ENCODE peak calls at places on chromosomes 13 and 19, in five cellular contexts. T is fibroblast of lung, D is astrocyte, O is neural progenitor cell, P is PC-9. S is an unnamed sample.

GRCh38 chr13:105144020-105144419 is 1391.4 kb downstream of the EFNB2 start:
- DNase-seq in D (no peak), T (no peak), O (no peak), P (no peak), S (no peak)

GRCh38 chr13:21014666-21015170 is 46.7 kb downstream of the LATS2 start:
- DNase-seq in T (peak; percentile 88), P (peak; percentile 65), D (peak; percentile 86), O (no peak), S (no peak)

GRCh38 chr19:58361900-58362271 is 665 bp downstream of the ZNF497 start:
- DNase-seq in D (peak; percentile 47), P (peak; percentile 55), T (no peak), O (no peak), S (peak; percentile 92)

GRCh38 chr19:4036576-4037300 is 29.2 kb downstream of the PIAS4 start:
- DNase-seq in D (peak; percentile 6), P (no peak), T (no peak), O (no peak), S (no peak)

GRCh38 chr19:28815257-28815656 is 397.7 kb downstream of the UQCRFS1 start:
- DNase-seq in T (no peak), O (no peak), D (no peak), P (no peak), S (no peak)

GRCh38 chr13:66139250-66139649 is 1090.9 kb downstream of the PCDH9 start:
- DNase-seq in T (no peak), O (no peak), D (no peak), P (no peak), S (no peak)

GRCh38 chr13:24679686-24680085 is 522 bp upstream of the ATP12A start:
- DNase-seq in D (no peak), O (peak; percentile 8), P (no peak), T (no peak), S (no peak)

GRCh38 chr13:73059460-73060250 is 850 bp downstream of the KLF5 start:
- DNase-seq in D (no peak), O (peak; percentile 87), T (peak; percentile 36), P (peak; percentile 60), S (peak; percentile 69)

GRCh38 chr19:7850429-7850819 is 20.4 kb downstream of the EVI5L start:
- DNase-seq in D (no peak), O (no peak), P (no peak), T (no peak), S (no peak)

GRCh38 chr19:12796146-12797071 is 5.1 kb downstream of the JUNB start:
- DNase-seq in P (peak; percentile 69), O (peak; percentile 93), D (no peak), T (peak; percentile 73), S (peak; percentile 92)

GRCh38 chr13:96090240-96091101 is 564 bp downstream of the HS6ST3 start:
- DNase-seq in P (no peak), T (peak; percentile 10), D (no peak), O (peak; percentile 66), S (no peak)

GRCh38 chr19:35143818-35144217 is 763 bp downstream of the FXYD7 start:
- DNase-seq in D (no peak), O (no peak), P (no peak), T (no peak), S (no peak)

GRCh38 chr13:47076536-47076935 is 179.7 kb upstream of the HTR2A start:
- DNase-seq in T (peak; percentile 25), O (no peak), D (peak; percentile 8), P (no peak), S (no peak)

GRCh38 chr19:5036733-5037681 is 68.1 kb downstream of the KDM4B start:
- DNase-seq in P (no peak), D (peak; percentile 78), O (no peak), T (peak; percentile 85), S (no peak)

GRCh38 chr19:32302778-32303177 is 42.6 kb upstream of the ZNF507 start:
- DNase-seq in P (no peak), T (no peak), D (no peak), O (no peak), S (no peak)

GRCh38 chr19:28585796-28586195 is 627.2 kb downstream of the UQCRFS1 start:
- DNase-seq in P (no peak), T (no peak), O (no peak), D (no peak), S (peak; percentile 32)

GRCh38 chr13:99959127-99959529 is 12.4 kb downstream of the ZIC5 start:
- DNase-seq in T (no peak), O (peak; percentile 59), D (no peak), P (no peak), S (no peak)

GRCh38 chr13:105220063-105220462 is 1315.4 kb downstream of the EFNB2 start:
- DNase-seq in O (no peak), D (peak; percentile 58), T (peak; percentile 71), P (no peak), S (no peak)

GRCh38 chr19:51181913-51182419 is 39.9 kb downstream of the SIGLEC7 start:
- DNase-seq in P (no peak), O (peak; percentile 53), T (no peak), D (no peak), S (no peak)

GRCh38 chr19:56252699-56253422 is 19.7 kb upstream of the EDDM13 start:
- DNase-seq in P (peak; percentile 56), T (peak; percentile 62), O (peak; percentile 91), D (peak; percentile 28), S (peak; percentile 98)

GRCh38 chr13:30446122-30446500 is 19.6 kb downstream of the HMGB1 start:
- DNase-seq in O (peak; percentile 40), D (no peak), T (no peak), P (no peak), S (no peak)

GRCh38 chr13:26500618-26501320 is 56.7 kb upstream of the WASF3 start:
- DNase-seq in D (no peak), P (no peak), O (no peak), T (no peak), S (no peak)

GRCh38 chr13:91359566-91359965 is 12.1 kb downstream of the MIR17HG start:
- DNase-seq in P (no peak), T (no peak), O (no peak), D (no peak), S (peak; percentile 46)

GRCh38 chr19:13982773-13983172 is 23.3 kb downstream of the RFX1 start:
- DNase-seq in P (no peak), O (no peak), T (no peak), D (no peak), S (no peak)

GRCh38 chr19:13981021-13981420 is 25.1 kb downstream of the RFX1 start:
- DNase-seq in P (no peak), O (no peak), T (no peak), D (no peak), S (no peak)

GRCh38 chr19:13981467-13981866 is 24.7 kb downstream of the RFX1 start:
- DNase-seq in O (no peak), D (no peak), T (no peak), P (no peak), S (no peak)

GRCh38 chr19:13983213-13983889 is 22.8 kb downstream of the RFX1 start:
- DNase-seq in T (no peak), D (no peak), P (no peak), O (no peak), S (no peak)

DNA sequence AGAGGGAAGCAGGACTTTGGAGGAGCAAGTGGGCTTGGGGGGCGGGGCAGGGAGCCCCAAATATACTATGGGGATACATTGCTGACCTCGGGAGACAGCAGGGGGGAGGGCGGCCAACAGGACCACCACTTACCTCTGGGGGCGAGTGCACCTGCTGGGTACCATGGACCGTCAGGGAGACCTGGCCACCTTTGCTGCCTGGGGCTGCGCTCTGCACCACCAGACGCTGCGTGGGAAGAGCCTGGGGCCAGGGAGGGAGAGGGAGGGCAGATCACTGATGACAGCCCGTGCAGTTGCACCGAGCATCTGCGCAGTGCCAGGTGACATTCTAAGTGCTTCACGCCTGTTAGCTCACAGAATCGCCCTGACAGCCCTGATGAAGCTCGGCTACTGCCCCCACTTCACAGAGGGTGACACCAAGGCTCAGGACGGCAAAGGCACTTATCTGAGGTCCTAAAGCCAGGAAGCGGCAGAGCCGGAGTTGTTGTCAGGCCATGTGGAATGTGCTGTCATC is 24.1 kb downstream of the RFX1 start:
- DNase-seq in T (no peak), O (no peak), D (no peak), P (no peak), S (no peak)
- H3K4me1 ChIP-seq in T (peaks cover 7% of the 10 kb centered on the region), O (peaks cover 28% of the 10 kb centered on the region), D (peaks cover 9% of the 10 kb centered on the region), P (no peaks in the 10 kb centered on the region), S (peaks cover 56% of the 10 kb centered on the region)

DNA sequence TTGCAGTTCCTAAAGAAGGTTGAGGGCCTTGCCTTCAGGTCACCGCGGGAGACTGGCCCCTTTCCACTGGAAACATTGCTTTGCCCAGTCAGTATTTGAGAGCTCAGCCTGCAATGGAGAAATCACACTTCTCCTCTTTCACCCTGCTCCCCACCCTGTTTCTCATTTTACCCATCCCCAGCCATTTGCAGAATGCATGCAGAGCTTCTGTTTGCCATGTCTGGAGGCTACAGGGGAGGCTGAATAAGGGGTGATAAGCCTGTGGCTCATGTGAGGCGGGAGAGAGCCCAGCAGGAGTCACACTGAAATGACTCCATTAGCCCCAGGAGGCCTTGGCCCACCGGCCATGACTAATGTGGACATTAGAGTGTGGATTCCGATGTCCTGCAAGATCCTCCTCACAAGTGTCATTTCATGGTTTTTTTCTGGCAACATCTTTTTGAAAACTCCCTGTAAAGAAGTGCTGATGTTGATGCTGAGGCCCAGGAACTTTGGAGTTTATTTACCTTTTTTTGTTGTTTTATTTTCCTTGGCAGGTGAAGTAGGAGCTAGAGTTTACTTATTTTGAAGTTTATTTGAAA is 6.3 kb downstream of the SPINT2 start:
- DNase-seq in O (no peak), P (peak; percentile 68), T (peak; percentile 54), D (peak; percentile 39), S (no peak)
- H3K27ac ChIP-seq in O (no peak overlapping the region), P (peak overlapping the region; percentile 42), T (no peak overlapping the region), D (no peak overlapping the region), S (no peak overlapping the region)

GRCh38 chr19:30091456-30091855 is 149.4 kb downstream of the URI1 start:
- DNase-seq in T (no peak), O (no peak), D (no peak), P (no peak), S (no peak)

GRCh38 chr19:30091856-30092255 is 149.8 kb downstream of the URI1 start:
- DNase-seq in T (no peak), D (no peak), P (no peak), O (no peak), S (no peak)

GRCh38 chr19:30089086-30089665 is 147.1 kb downstream of the URI1 start:
- DNase-seq in D (no peak), P (no peak), T (no peak), O (no peak), S (no peak)

GRCh38 chr19:30090963-30091362 is 148.9 kb downstream of the URI1 start:
- DNase-seq in D (no peak), T (no peak), O (no peak), P (no peak), S (no peak)

GRCh38 chr19:30090476-30090875 is 148.4 kb downstream of the URI1 start:
- DNase-seq in O (no peak), T (no peak), D (no peak), P (no peak), S (no peak)
- H2AFZ ChIP-seq in O (no peak overlapping the region), T (no peak overlapping the region), D (no peak overlapping the region), P (no peak overlapping the region), S (no peak overlapping the region)

DNA sequence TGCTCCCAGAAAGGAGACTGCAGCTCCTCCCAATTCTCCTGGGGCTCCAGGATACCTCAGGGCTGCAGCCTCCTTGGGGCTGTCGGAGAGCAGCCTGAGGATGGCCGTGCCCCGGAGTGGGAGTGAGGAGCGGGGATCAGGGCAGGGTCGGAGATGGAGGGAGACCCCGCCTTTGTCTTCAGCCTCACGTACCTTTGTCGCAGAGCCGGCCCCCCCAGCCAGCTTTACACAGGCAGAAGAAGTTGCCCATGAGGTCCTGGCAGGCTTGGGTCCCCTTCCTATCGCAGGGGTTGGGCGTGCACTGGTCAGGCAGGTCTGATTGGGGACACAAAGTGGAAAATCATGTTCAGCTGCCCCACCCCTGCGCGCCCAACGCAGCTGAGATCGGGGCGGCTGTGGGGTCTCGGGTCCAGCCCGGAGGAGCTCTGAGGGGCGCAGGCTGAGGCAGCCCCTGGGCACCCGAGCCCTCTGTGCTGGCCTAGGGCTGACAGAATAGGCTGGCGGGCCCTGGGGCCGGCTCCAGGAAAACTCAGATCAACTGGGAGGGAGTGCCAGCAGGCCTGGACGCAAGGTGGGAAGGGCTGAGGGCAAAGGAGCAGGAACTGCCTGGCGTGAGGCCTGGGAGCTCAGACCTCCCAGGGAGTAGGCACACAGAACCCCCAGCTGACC is 24.2 kb downstream of the GAS6 start:
- DNase-seq in P (no peak), D (no peak), O (no peak), T (no peak), S (no peak)
- H3K4me1 ChIP-seq in P (peaks cover 29% of the 10 kb centered on the region), D (peaks cover 41% of the 10 kb centered on the region), O (peaks cover 15% of the 10 kb centered on the region), T (peaks cover 38% of the 10 kb centered on the region), S (no peaks in the 10 kb centered on the region)

S was measured in Karpas-422.